ENCODE peak calls at places on chromosome 22, in six cellular contexts. Y is suprapubic skin, R is cardiac fibroblast, M is A673, F is brain microvascular endothelial cell, H is AG04449. G is an unnamed sample.

GRCh38 chr22:31616315-31616980 is 45.6 kb downstream of the PISD start:
- DNase-seq in Y (no peak), R (no peak), M (no peak), F (no peak), H (no peak), G (no peak)

GRCh38 chr22:24011735-24012068 is 598 bp downstream of the CABIN1 start:
- DNase-seq in Y (no peak), R (no peak), M (no peak), F (no peak), H (no peak), G (no peak)

GRCh38 chr22:44386386-44387035 is 73.8 kb upstream of the SHISAL1 start:
- DNase-seq in Y (no peak), R (no peak), M (no peak), F (no peak), H (no peak), G (no peak)

GRCh38 chr22:27581688-27582087 is 219.9 kb downstream of the MN1 start:
- DNase-seq in Y (peak), R (peak), M (no peak), F (no peak), H (no peak), G (no peak)

GRCh38 chr22:32158712-32159533 is at the start of gene C22orf42:
- DNase-seq in Y (no peak), R (no peak), M (no peak), F (no peak), H (no peak), G (no peak)

GRCh38 chr22:25923952-25924351 is 182.0 kb downstream of the MYO18B start:
- DNase-seq in Y (no peak), R (no peak), M (no peak), F (no peak), H (no peak), G (no peak)

GRCh38 chr22:19970031-19970478 is 28.4 kb upstream of the TXNRD2 start:
- DNase-seq in Y (no peak), R (no peak), M (no peak), F (no peak), H (no peak), G (no peak)

GRCh38 chr22:30041475-30041874 is 38.8 kb upstream of the HORMAD2 start:
- DNase-seq in Y (no peak), R (no peak), M (no peak), F (no peak), H (no peak), G (no peak)

GRCh38 chr22:41660416-41660815 is 28.3 kb downstream of the SNU13 start:
- DNase-seq in Y (no peak), R (peak), M (no peak), F (no peak), H (no peak), G (no peak)

GRCh38 chr22:32106930-32107329 is 52.2 kb downstream of the C22orf42 start:
- DNase-seq in Y (no peak), R (peak), M (peak), F (no peak), H (no peak), G (peak)

GRCh38 chr22:32249231-32249630 is 5.9 kb downstream of the SLC5A4 start:
- DNase-seq in Y (no peak), R (no peak), M (no peak), F (no peak), H (no peak), G (no peak)

GRCh38 chr22:26894766-26895485 is 237.5 kb downstream of the MIAT start:
- DNase-seq in Y (no peak), R (peak), M (no peak), F (peak), H (peak), G (peak)

GRCh38 chr22:42553475-42554361 is at the start of gene SERHL2:
- DNase-seq in Y (peak), R (peak), M (peak), F (peak), H (no peak), G (peak)

GRCh38 chr22:41668971-41669911 is 19.4 kb downstream of the SNU13 start:
- DNase-seq in Y (peak), R (peak), M (no peak), F (peak), H (peak), G (no peak)

GRCh38 chr22:22021160-22021750 is 38.7 kb upstream of the TOP3B start:
- DNase-seq in Y (no peak), R (no peak), M (no peak), F (no peak), H (no peak), G (no peak)

GRCh38 chr22:29801153-29801552 is 34.0 kb downstream of the UQCR10 start:
- DNase-seq in Y (no peak), R (peak), M (no peak), F (no peak), H (no peak), G (no peak)

GRCh38 chr22:41048791-41049717 is 43.3 kb upstream of the EP300 start:
- DNase-seq in Y (peak), R (peak), M (peak), F (peak), H (no peak), G (peak)

GRCh38 chr22:42397332-42398246 is 34.6 kb downstream of the NFAM1 start:
- DNase-seq in Y (no peak), R (no peak), M (no peak), F (no peak), H (no peak), G (no peak)

GRCh38 chr22:25334091-25334490 is 114.7 kb downstream of the CRYBB2 start:
- DNase-seq in Y (no peak), R (peak), M (peak), F (peak), H (no peak), G (no peak)

GRCh38 chr22:18000441-18001039 is 23.8 kb downstream of the MICAL3 start:
- DNase-seq in Y (peak), R (peak), M (peak), F (no peak), H (no peak), G (no peak)

GRCh38 chr22:17998913-17999312 is 25.4 kb downstream of the MICAL3 start:
- DNase-seq in Y (no peak), R (no peak), M (no peak), F (no peak), H (no peak), G (no peak)

GRCh38 chr22:17997456-17997855 is 26.9 kb downstream of the MICAL3 start:
- DNase-seq in Y (no peak), R (no peak), M (no peak), F (peak), H (no peak), G (no peak)

GRCh38 chr22:18001040-18001893 is 23.1 kb downstream of the MICAL3 start:
- DNase-seq in Y (peak), R (peak), M (peak), F (peak), H (peak), G (peak)

DNA sequence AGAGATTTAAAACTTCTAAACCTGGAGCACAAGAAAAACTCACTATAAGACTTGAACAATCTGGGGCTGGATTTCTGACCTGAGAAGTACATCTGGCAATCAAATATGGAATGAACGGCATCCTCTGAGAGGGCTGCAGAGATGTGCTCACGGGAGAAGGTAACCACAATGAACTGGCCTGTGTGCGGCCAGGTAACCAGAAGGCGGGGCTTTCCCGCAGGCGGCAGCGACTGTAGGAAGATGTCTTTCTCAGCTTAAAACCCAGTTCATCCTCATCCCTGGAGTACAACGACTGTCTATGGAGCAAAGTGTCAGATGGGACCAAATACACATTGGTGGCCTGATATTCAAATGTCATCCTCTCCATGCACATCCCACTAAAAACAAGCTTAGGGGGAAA is 24.5 kb downstream of the MICAL3 start:
- DNase-seq in Y (no peak), R (no peak), M (no peak), F (no peak), H (no peak), G (no peak)
- H3K4me3 ChIP-seq in Y (peak), R (peak), M (peak), F (no peak), H (peak), G (peak)

GRCh38 chr22:50169774-50170341 is 673 bp upstream of the PANX2 start:
- DNase-seq in Y (no peak), R (peak), M (peak), F (no peak), H (no peak), G (no peak)
- H3K4me3 ChIP-seq in Y (peak), R (peak), M (peak), F (peak), H (peak), G (peak)

GRCh38 chr22:45503816-45504702 is 1.4 kb downstream of the FBLN1 start:
- DNase-seq in Y (no peak), R (peak), M (peak), F (peak), H (no peak), G (peak)

GRCh38 chr22:45505991-45506743 is 3.5 kb downstream of the FBLN1 start:
- DNase-seq in Y (no peak), R (no peak), M (no peak), F (no peak), H (no peak), G (no peak)

GRCh38 chr22:45506961-45507360 is 4.3 kb downstream of the FBLN1 start:
- DNase-seq in Y (no peak), R (no peak), M (no peak), F (no peak), H (no peak), G (no peak)

GRCh38 chr22:45503071-45503815 is 560 bp downstream of the FBLN1 start:
- DNase-seq in Y (no peak), R (no peak), M (peak), F (no peak), H (no peak), G (no peak)

DNA sequence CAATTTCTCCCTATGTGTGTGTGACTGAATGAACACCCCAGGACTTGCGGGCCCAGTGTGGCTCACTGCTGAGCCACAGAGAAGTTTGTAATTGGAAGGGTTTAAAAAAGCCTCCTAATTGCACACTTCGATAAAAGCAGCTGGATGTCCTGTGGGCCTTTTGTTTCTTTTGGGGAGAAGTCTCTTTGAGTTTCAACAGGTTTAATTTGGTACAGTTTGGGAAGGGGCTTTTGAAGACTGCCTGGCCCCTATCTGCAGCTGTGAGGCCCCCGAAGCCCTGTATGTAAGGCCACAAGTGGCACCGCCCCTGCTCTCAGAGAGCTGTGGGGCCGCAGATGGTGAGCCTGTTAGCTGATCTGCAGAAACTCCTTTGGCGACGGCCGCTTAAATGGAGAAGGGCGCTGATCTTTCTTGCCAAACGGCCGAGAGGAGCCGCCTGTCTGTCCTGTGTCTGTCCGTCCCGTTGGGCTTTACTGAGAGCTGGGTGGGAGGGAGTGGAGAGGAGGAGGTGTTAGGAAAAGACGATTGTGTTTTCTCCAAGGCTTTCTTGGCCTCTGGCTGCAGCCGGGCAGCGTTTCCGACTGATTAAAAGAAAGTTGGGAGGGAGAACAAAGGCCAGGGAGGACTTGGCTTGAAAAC is 2.1 kb downstream of the FBLN1 start:
- DNase-seq in Y (no peak), R (peak), M (peak), F (no peak), H (no peak), G (no peak)
- H3K4me3 ChIP-seq in Y (peak), R (no peak), M (peak), F (peak), H (peak), G (peak)

GRCh38 chr22:38082986-38083710 is 836 bp downstream of the SLC16A8 start:
- DNase-seq in Y (peak), R (no peak), M (no peak), F (no peak), H (no peak), G (no peak)
- H3K4me3 ChIP-seq in Y (peak), R (no peak), M (no peak), F (no peak), H (no peak), G (no peak)

GRCh38 chr22:46390652-46391301 is 55.3 kb downstream of the TRMU start:
- DNase-seq in Y (no peak), R (peak), M (peak), F (peak), H (no peak), G (no peak)
- H3K4me3 ChIP-seq in Y (peak), R (peak), M (no peak), F (no peak), H (no peak), G (no peak)

GRCh38 chr22:28768701-28769393 is 3.6 kb upstream of the CCDC117 start:
- DNase-seq in Y (no peak), R (no peak), M (no peak), F (no peak), H (no peak), G (no peak)

GRCh38 chr22:28771195-28771791 is 1.2 kb upstream of the CCDC117 start:
- DNase-seq in Y (no peak), R (no peak), M (no peak), F (no peak), H (no peak), G (no peak)

GRCh38 chr22:28772633-28773460 is at the start of gene CCDC117:
- DNase-seq in Y (peak), R (peak), M (peak), F (peak), H (peak), G (peak)

GRCh38 chr22:28766628-28767027 is 5.9 kb upstream of the CCDC117 start:
- DNase-seq in Y (no peak), R (no peak), M (no peak), F (no peak), H (no peak), G (no peak)

DNA sequence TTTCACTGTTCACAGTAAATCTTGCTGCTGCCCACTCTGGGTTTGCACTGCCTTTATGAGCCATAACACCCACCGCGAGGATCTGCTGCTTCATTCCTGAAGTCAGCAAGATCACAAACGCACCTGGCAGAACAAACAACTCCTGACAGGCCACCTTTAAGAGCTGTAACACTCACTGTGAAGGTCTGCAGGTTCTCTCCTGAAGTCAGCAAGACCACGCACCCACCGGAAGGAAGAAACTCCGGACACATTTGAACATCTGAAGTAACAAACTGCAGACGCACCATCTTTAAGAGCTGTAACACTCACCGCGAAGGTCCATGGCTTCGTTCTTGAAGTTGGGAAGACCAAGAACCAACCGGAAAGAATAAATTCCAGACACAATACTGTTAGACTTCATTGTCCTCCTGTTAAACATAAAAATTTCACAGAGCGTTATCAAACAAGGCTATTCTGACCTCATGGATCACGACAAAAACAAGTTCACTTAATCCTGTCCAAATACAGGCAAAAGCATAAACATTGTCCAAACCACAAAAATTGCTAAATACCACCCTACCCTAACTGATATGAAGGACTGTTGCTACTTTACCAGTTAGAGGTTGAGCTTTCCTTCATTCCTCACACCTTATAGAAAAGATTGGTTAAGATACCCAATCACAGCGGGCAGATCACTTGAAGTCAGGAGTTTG is 3.0 kb upstream of the CCDC117 start:
- DNase-seq in Y (no peak), R (no peak), M (no peak), F (no peak), H (no peak), G (no peak)
- H3K4me3 ChIP-seq in Y (no peak), R (no peak), M (no peak), F (no peak), H (no peak), G (no peak)

DNA sequence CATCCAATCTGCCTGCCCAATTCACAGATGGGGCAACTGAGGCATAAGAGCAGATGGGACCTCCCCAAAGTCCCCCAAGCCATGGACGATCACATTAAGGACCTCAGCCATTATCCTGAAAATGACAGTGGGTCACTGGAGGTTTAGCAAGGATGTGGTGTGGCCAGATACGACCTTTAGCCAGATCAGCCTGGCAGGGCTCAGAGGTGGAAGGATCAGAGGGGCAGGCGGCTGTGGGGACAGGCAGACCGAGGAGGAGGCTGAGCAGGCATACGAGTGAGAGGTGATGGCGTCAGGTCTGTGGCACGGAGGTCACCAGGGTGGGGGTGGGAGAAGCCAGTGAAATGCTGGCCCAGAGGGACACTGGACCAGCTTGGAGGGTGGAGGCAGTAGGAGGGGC is 14.1 kb upstream of the TMPRSS6 start:
- DNase-seq in Y (no peak), R (no peak), M (no peak), F (no peak), H (no peak), G (no peak)
- H3K4me3 ChIP-seq in Y (no peak), R (no peak), M (no peak), F (no peak), H (no peak), G (no peak)

GRCh38 chr22:39936523-39937145 is 23.6 kb upstream of the TMA7B start:
- DNase-seq in Y (no peak), R (no peak), M (no peak), F (no peak), H (no peak), G (no peak)

GRCh38 chr22:39939830-39940229 is 20.4 kb upstream of the TMA7B start:
- DNase-seq in Y (no peak), R (no peak), M (no peak), F (no peak), H (no peak), G (no peak)

GRCh38 chr22:39937881-39938280 is 22.3 kb upstream of the TMA7B start:
- DNase-seq in Y (no peak), R (no peak), M (no peak), F (no peak), H (no peak), G (no peak)

GRCh38 chr22:39940757-39941305 is 19.4 kb upstream of the TMA7B start:
- DNase-seq in Y (no peak), R (no peak), M (peak), F (no peak), H (no peak), G (no peak)

DNA sequence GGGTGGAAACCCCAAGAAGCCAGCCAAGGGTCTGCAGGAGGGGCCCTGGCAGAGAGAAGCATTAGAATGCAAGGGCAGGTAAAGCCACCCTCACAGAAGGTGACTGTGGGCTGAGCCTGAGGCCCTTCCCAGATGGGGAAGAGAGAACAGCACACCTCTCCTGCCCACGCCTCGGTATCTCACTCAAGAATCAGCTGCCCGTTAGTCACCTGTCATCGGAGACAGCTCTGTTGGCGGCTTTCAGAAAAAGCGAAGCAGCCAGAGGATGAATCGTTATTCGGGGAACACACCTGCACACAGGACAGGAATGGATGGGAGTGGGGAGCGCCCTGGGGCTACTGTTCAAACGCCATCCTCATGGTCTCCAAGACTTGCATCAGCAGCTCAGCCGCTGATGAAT is 21.7 kb upstream of the TMA7B start:
- DNase-seq in Y (no peak), R (no peak), M (no peak), F (no peak), H (no peak), G (no peak)
- H3K4me3 ChIP-seq in Y (no peak), R (no peak), M (no peak), F (no peak), H (no peak), G (no peak)

DNA sequence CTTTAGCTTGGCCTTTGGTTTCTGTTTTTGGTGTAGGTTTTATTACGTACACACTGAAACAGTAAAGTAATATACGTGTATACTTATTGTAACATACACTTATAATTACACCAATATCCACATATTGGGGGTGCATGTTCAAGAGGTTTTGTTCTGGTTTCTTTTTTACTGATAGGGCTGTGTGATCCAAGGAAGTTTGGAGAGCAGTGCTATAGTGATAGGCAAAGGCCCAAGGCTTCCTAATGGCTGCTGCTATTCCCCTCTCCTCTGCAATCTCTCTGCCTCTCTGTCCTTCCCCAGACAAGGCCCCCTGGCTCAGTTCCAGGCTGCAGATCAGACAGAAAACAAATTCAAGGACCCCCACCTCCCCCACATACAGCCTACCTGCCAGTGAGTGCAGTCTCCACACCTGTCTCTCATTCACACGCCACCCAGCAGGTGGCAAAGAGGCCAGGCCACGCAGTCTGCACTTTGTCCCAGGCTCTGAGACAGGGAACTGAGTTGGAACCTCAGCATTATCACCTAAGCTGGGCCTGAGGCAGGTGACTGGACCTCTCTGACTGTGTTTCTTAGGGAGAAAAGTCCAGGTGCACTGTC is 15.1 kb downstream of the TMEM184B start:
- DNase-seq in Y (no peak), R (peak), M (no peak), F (no peak), H (no peak), G (no peak)
- H3K4me3 ChIP-seq in Y (no peak), R (peak), M (no peak), F (no peak), H (no peak), G (no peak)